ENCODE peak calls at places on chromosome 18, in nine cellular contexts. C is K562; A is CD8-positive, alpha-beta T cell; H is type B pancreatic cell; M is HFF-Myc; E is cardiac fibroblast; R is CD4-positive, alpha-beta T cell; L is endothelial cell; J is astrocyte of the cerebellum. O is an unnamed sample.

GRCh38 chr18:70243545-70243944 is 38.1 kb upstream of the RTTN start:
- DNase-seq in R (no peak), M (no peak), H (no peak), L (no peak), J (no peak), E (no peak), C (no peak), A (no peak), O (no peak)

GRCh38 chr18:58354791-58355190 is 274.1 kb downstream of the ALPK2 start:
- DNase-seq in J (no peak), R (no peak), C (no peak), M (no peak), H (no peak), E (no peak), L (no peak), A (no peak), O (no peak)

GRCh38 chr18:23716516-23716915 is 27.3 kb downstream of the LAMA3 start:
- DNase-seq in H (no peak), R (no peak), L (no peak), E (peak), M (no peak), A (no peak), J (peak), C (peak), O (peak)

GRCh38 chr18:44819944-44820510 is 139.3 kb downstream of the SETBP1 start:
- DNase-seq in M (no peak), E (no peak), C (no peak), R (no peak), A (no peak), H (no peak), L (no peak), J (no peak), O (no peak)

GRCh38 chr18:13018379-13018778 is 27.2 kb downstream of the CEP192 start:
- DNase-seq in L (no peak), E (no peak), M (no peak), R (no peak), A (no peak), H (no peak), C (no peak), J (no peak), O (no peak)

GRCh38 chr18:7904529-7904928 is 337.4 kb downstream of the PTPRM start:
- DNase-seq in A (no peak), M (peak), C (no peak), J (peak), H (no peak), E (no peak), R (no peak), L (no peak), O (peak)

GRCh38 chr18:77044866-77045664 is 87.5 kb downstream of the MBP start:
- DNase-seq in M (no peak), C (no peak), L (no peak), A (no peak), H (no peak), J (no peak), E (no peak), R (no peak), O (no peak)

GRCh38 chr18:76765649-76766048 is 56.7 kb upstream of the ZNF236 start:
- DNase-seq in A (no peak), J (peak), H (no peak), R (no peak), E (no peak), C (no peak), L (no peak), M (no peak), O (no peak)

GRCh38 chr18:59575995-59576394 is 121.2 kb downstream of the CCBE1 start:
- DNase-seq in E (no peak), C (no peak), H (no peak), A (no peak), R (no peak), L (no peak), J (no peak), M (no peak), O (no peak)

GRCh38 chr18:59917422-59917821 is 17.6 kb downstream of the PMAIP1 start:
- DNase-seq in C (peak), R (no peak), A (no peak), H (no peak), L (no peak), E (peak), J (no peak), M (no peak), O (no peak)

GRCh38 chr18:12334280-12335262 is 26.5 kb downstream of the TUBB6 start:
- DNase-seq in H (no peak), E (no peak), R (no peak), C (no peak), A (no peak), M (no peak), L (no peak), J (no peak), O (no peak)

GRCh38 chr18:61841709-61842108 is 51.1 kb downstream of the RNF152 start:
- DNase-seq in R (no peak), J (no peak), H (no peak), L (no peak), C (no peak), E (no peak), A (no peak), M (no peak), O (no peak)

GRCh38 chr18:57762686-57763085 is 40.4 kb downstream of the ATP8B1 start:
- DNase-seq in A (no peak), J (no peak), R (no peak), H (no peak), E (no peak), L (no peak), C (no peak), M (no peak), O (no peak)

GRCh38 chr18:28729321-28729720 is 552.4 kb upstream of the CDH2 start:
- DNase-seq in R (no peak), A (no peak), J (no peak), E (no peak), M (no peak), C (no peak), L (no peak), H (no peak), O (no peak)

GRCh38 chr18:36128907-36129299 is 237 bp downstream of the SLC39A6 start:
- DNase-seq in E (no peak), J (no peak), A (no peak), L (no peak), C (no peak), R (peak), H (no peak), M (no peak), O (no peak)

GRCh38 chr18:713135-713490 is 683 bp upstream of the ENOSF1 start:
- DNase-seq in R (no peak), J (no peak), E (no peak), A (no peak), M (no peak), H (no peak), C (no peak), L (peak), O (no peak)

GRCh38 chr18:69161383-69162028 is 239.2 kb upstream of the DOK6 start:
- DNase-seq in L (no peak), C (peak), A (no peak), E (peak), J (no peak), H (no peak), M (no peak), R (no peak), O (peak)

GRCh38 chr18:63376493-63377053 is 9.6 kb upstream of the KDSR start:
- DNase-seq in J (no peak), H (no peak), C (no peak), R (no peak), E (peak), L (no peak), A (no peak), M (no peak), O (no peak)

GRCh38 chr18:22983175-22983574 is 50.0 kb downstream of the RBBP8 start:
- DNase-seq in E (peak), C (peak), L (no peak), A (no peak), M (peak), H (no peak), R (no peak), J (peak), O (no peak)

GRCh38 chr18:74731097-74731496 is 133.4 kb downstream of the ZNF407 start:
- DNase-seq in M (no peak), H (no peak), J (peak), A (no peak), C (no peak), R (no peak), E (peak), L (no peak), O (peak)

GRCh38 chr18:59551902-59552635 is 145.2 kb downstream of the CCBE1 start:
- DNase-seq in M (no peak), H (no peak), J (no peak), L (no peak), R (no peak), C (no peak), E (peak), A (no peak), O (no peak)

GRCh38 chr18:6741290-6741689 is 11.8 kb downstream of the ARHGAP28 start:
- DNase-seq in E (peak), C (peak), A (no peak), L (no peak), H (no peak), J (peak), R (no peak), M (peak), O (peak)

GRCh38 chr18:27715751-27716150 is 461.2 kb downstream of the CDH2 start:
- DNase-seq in H (no peak), C (no peak), J (no peak), A (no peak), R (no peak), E (no peak), L (no peak), M (no peak), O (no peak)

GRCh38 chr18:56712761-56713160 is 61.6 kb downstream of the WDR7 start:
- DNase-seq in E (no peak), L (no peak), J (no peak), R (no peak), M (no peak), A (no peak), H (no peak), C (no peak), O (no peak)

GRCh38 chr18:25132786-25133496 is 219.0 kb downstream of the ZNF521 start:
- DNase-seq in L (no peak), C (no peak), J (no peak), R (no peak), A (no peak), H (no peak), M (no peak), E (no peak), O (no peak)

GRCh38 chr18:64645753-64646152 is 496.9 kb upstream of the LINC00305 start:
- DNase-seq in R (no peak), H (no peak), L (no peak), J (no peak), M (no peak), C (no peak), E (no peak), A (no peak), O (no peak)

GRCh38 chr18:2036136-2036535 is 535.2 kb downstream of the METTL4 start:
- DNase-seq in E (no peak), H (no peak), M (no peak), L (no peak), A (no peak), J (no peak), R (no peak), C (no peak), O (no peak)

GRCh38 chr18:8196238-8196637 is 413.0 kb upstream of the RAB12 start:
- DNase-seq in C (no peak), R (no peak), H (no peak), J (no peak), M (no peak), A (no peak), E (no peak), L (no peak), O (no peak)

GRCh38 chr18:159037-159652 is 788 bp downstream of the USP14 start:
- DNase-seq in A (no peak), R (no peak), M (no peak), E (peak), C (peak), H (no peak), L (no peak), J (no peak), O (no peak)

GRCh38 chr18:55405655-55406373 is 182.2 kb downstream of the TCF4 start:
- DNase-seq in H (no peak), M (peak), J (peak), C (peak), A (no peak), L (no peak), E (peak), R (no peak), O (peak)
- TF ChIP-seq CTCF in H (peak), M (peak), J (peak), C (no peak), A (no peak), L (no peak), E (peak), R (no peak), O (peak)

GRCh38 chr18:79932907-79933306 is 18.5 kb downstream of the SLC66A2 start:
- DNase-seq in J (no peak), C (no peak), R (no peak), L (no peak), H (no peak), A (no peak), M (no peak), E (no peak), O (no peak)

GRCh38 chr18:79934311-79935097 is 16.9 kb downstream of the SLC66A2 start:
- DNase-seq in R (no peak), A (no peak), H (peak), L (no peak), C (peak), E (no peak), M (no peak), J (no peak), O (no peak)

GRCh38 chr18:79935499-79935898 is 16.0 kb downstream of the SLC66A2 start:
- DNase-seq in R (no peak), H (no peak), C (no peak), L (no peak), J (no peak), M (no peak), A (no peak), E (no peak), O (no peak)

GRCh38 chr18:79935098-79935480 is 16.4 kb downstream of the SLC66A2 start:
- DNase-seq in M (no peak), J (no peak), E (no peak), H (peak), C (no peak), A (no peak), L (no peak), R (no peak), O (no peak)

DNA sequence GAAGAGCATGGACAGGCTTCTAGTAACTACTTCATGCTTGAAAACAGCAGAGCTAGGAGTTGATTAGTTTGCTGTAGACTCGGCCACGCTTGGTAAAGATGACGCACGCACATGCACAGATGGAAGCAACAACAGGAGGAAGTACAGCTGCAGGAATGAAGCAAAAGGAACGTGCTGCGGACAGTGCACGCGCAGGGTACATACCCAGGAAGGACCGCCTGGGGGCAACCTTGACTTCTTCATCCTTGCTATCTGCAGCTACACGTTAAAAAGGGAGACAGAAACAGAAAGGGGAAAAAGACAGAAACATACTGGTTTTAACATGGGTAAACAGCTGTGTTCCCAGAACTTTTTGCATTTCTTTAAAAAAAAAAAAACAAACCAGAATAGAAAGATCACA is 17.7 kb downstream of the SLC66A2 start:
- DNase-seq in H (peak), R (no peak), A (no peak), C (no peak), M (peak), E (peak), L (no peak), J (no peak), O (no peak)
- TF ChIP-seq CTCF in H (peak), R (no peak), A (no peak), C (no peak), M (peak), E (peak), L (peak), J (no peak), O (no peak)

DNA sequence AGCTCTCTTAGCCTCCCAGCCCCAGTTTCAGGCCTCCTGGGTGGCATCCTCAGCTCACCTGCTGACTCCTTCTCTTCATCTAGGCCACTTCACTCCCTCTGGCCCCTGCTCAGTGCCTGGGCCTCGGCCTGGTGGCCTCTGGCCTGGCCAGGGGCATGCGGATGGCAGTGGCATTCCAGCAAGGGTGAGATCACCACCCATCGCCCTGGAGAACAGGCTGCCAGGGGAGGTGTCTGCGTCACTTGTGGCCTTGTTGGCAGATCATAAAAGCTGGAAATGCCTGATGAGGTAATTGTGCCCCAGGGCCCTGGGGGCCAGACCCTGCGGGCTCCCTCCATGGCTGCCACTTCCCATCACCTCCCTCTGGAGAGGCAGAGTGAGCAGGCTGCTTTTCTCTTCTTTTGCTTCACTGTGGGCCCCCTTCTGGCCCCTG is 72.5 kb upstream of the SMAD2 start:
- DNase-seq in H (no peak), R (no peak), M (no peak), E (peak), A (no peak), L (no peak), J (peak), C (no peak), O (no peak)
- TF ChIP-seq CTCF in H (no peak), R (no peak), M (no peak), E (no peak), A (no peak), L (no peak), J (no peak), C (no peak), O (no peak)

DNA sequence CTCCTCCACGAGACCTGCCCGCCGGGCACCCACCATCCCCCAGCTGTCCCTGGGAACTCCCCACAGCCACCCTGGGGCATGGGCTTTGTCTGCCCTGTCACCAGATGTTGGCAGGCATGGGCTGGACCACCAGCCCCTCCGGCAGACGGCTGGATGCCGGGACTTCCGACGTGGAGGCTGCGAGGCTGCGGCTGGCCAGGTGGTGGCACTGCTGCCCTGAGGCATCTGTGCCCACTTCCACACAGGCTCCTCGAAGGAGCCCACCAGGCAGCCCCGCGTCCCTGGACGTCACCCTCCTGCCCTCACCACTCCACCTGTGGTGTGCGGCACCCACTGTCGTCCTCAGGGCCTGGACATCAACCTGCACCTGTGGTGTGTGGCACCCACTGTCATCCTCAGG is 319.9 kb upstream of the SALL3 start:
- DNase-seq in A (peak), M (no peak), H (no peak), C (peak), E (no peak), L (no peak), J (no peak), R (no peak), O (no peak)
- TF ChIP-seq CTCF in A (no peak), M (no peak), H (peak), C (peak), E (no peak), L (no peak), J (no peak), R (no peak), O (no peak)

DNA sequence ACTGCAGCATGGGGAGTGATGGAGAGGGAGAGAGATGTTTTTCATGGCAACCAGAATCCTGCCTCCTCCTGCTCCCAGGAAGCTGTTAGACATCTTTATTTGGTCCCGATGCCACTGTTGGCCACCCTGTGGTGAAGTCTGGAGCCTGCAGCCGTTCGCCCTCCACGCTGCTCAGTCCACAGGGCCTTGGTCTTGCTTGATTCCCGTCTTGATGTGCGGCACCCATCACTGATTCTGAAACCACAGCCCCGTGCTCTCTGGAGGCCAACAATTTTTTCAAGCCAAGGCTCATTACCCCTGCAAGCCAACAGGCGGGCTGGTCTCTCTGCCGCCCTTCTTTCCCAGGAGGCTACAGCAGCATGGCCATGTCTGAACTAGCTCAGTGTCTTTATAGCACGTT is 24.5 kb downstream of the SIGLEC15 start:
- DNase-seq in C (no peak), L (no peak), A (no peak), E (no peak), J (no peak), H (no peak), R (no peak), M (no peak), O (no peak)
- TF ChIP-seq CTCF in C (peak), L (no peak), A (no peak), E (peak), J (peak), H (peak), R (no peak), M (peak), O (peak)

GRCh38 chr18:47755102-47755456 is 175.4 kb downstream of the SMAD2 start:
- DNase-seq in E (no peak), L (no peak), C (no peak), M (no peak), A (no peak), R (no peak), J (no peak), H (peak), O (no peak)

GRCh38 chr18:47754311-47755101 is 176.0 kb downstream of the SMAD2 start:
- DNase-seq in M (no peak), R (peak), L (peak), C (peak), H (peak), E (no peak), A (peak), J (no peak), O (no peak)

GRCh38 chr18:47752796-47753645 is 177.4 kb downstream of the SMAD2 start:
- DNase-seq in A (no peak), R (no peak), E (no peak), J (no peak), C (no peak), M (no peak), H (peak), L (no peak), O (no peak)

GRCh38 chr18:47756364-47757016 is 174.0 kb downstream of the SMAD2 start:
- DNase-seq in R (peak), H (peak), J (no peak), A (peak), E (peak), M (no peak), C (peak), L (peak), O (peak)

DNA sequence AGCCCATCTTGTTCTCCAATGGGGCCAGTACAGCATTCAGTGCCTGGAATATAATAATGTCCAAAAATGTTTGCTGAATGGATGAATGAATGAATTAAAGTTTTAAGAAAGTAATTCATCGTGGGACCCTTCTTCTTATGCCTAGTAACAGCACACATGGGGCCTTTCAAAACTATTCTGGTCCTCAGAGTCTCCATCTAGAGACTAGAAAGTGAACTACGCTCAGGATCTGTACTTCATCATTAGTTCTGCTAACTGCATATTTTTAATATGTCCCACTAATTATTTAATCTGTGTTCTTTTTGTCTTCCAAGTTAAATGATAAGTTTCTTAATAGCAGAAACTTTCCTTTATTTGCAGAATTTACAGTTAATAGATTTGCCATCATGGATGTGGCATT is 172.5 kb downstream of the SMAD2 start:
- DNase-seq in E (no peak), H (no peak), L (no peak), R (no peak), C (no peak), A (no peak), J (no peak), M (no peak), O (no peak)
- TF ChIP-seq CTCF in E (peak), H (peak), L (peak), R (peak), C (no peak), A (peak), J (peak), M (peak), O (peak)